ENCODE peak calls at places on chromosomes 5 and 9, in eight cellular contexts. L is NCI-H146; B is T-helper 2 cell; F is CD4-positive, alpha-beta T cell; R is NCI-H1436; J is germinal center; C is globus pallidus; G is activated naive CD4-positive, alpha-beta T cell. Q is an unnamed sample.

GRCh38 chr5:167949435-167949834 is 342.0 kb upstream of the WWC1 start:
- DNase-seq in L (no peak), B (no peak), F (no peak), R (no peak), J (no peak), C (no peak), G (no peak), Q (no peak)

GRCh38 chr9:128718047-128718446 is 5.9 kb downstream of the ZDHHC12 start:
- DNase-seq in L (no peak), B (no peak), F (no peak), R (no peak), J (no peak), C (no peak), G (no peak), Q (no peak)

GRCh38 chr5:10453564-10453963 is 11.9 kb downstream of the ROPN1L start:
- DNase-seq in L (no peak), B (no peak), F (no peak), R (no peak), J (no peak), C (no peak), G (no peak), Q (no peak)

GRCh38 chr5:106766913-106767312 is 903.8 kb downstream of the EFNA5 start:
- DNase-seq in L (no peak), B (no peak), F (no peak), R (no peak), J (no peak), C (no peak), G (no peak), Q (no peak)

GRCh38 chr9:110926828-110927227 is 111.4 kb downstream of the LPAR1 start:
- DNase-seq in L (no peak), B (no peak), F (no peak), R (no peak), J (no peak), C (no peak), G (no peak), Q (no peak)

GRCh38 chr9:121634329-121634784 is 17.1 kb upstream of the DAB2IP start:
- DNase-seq in L (no peak), B (no peak), F (no peak), R (no peak), J (peak), C (no peak), G (no peak), Q (no peak)

GRCh38 chr5:142857405-142857804 is 87.2 kb downstream of the ARHGAP26 start:
- DNase-seq in L (no peak), B (no peak), F (no peak), R (no peak), J (no peak), C (no peak), G (no peak), Q (no peak)

GRCh38 chr5:124706729-124707361 is 39.6 kb downstream of the ZNF608 start:
- DNase-seq in L (peak), B (no peak), F (no peak), R (peak), J (no peak), C (no peak), G (no peak), Q (peak)

GRCh38 chr9:92949266-92949982 is 2.1 kb downstream of the FGD3 start:
- DNase-seq in L (no peak), B (no peak), F (no peak), R (no peak), J (no peak), C (no peak), G (no peak), Q (no peak)

GRCh38 chr9:98877211-98877730 is 66.4 kb upstream of the COL15A1 start:
- DNase-seq in L (peak), B (no peak), F (no peak), R (no peak), J (no peak), C (no peak), G (no peak), Q (no peak)

GRCh38 chr5:131814990-131815389 is 18.2 kb upstream of the FNIP1 start:
- DNase-seq in L (no peak), B (no peak), F (no peak), R (no peak), J (no peak), C (no peak), G (no peak), Q (peak)

GRCh38 chr9:98552306-98552705 is 156.4 kb downstream of the GABBR2 start:
- DNase-seq in L (no peak), B (no peak), F (no peak), R (no peak), J (no peak), C (no peak), G (no peak), Q (no peak)

GRCh38 chr9:16385590-16386578 is 484.6 kb downstream of the BNC2 start:
- DNase-seq in L (no peak), B (no peak), F (no peak), R (no peak), J (no peak), C (no peak), G (no peak), Q (no peak)

GRCh38 chr5:36576721-36577120 is 29.7 kb upstream of the SLC1A3 start:
- DNase-seq in L (no peak), B (no peak), F (no peak), R (no peak), J (no peak), C (no peak), G (no peak), Q (no peak)

GRCh38 chr9:114078781-114079156 is 669 bp upstream of the AMBP start:
- DNase-seq in L (no peak), B (no peak), F (no peak), R (no peak), J (no peak), C (no peak), G (no peak), Q (no peak)

GRCh38 chr9:3205421-3206095 is 320.2 kb downstream of the RFX3 start:
- DNase-seq in L (no peak), B (no peak), F (no peak), R (no peak), J (no peak), C (peak), G (no peak), Q (no peak)

GRCh38 chr5:95365302-95366095 is 25.7 kb upstream of the FAM81B start:
- DNase-seq in L (peak), B (no peak), F (no peak), R (no peak), J (no peak), C (no peak), G (no peak), Q (no peak)

GRCh38 chr9:132894343-132894742 is 15.6 kb downstream of the SPACA9 start:
- DNase-seq in L (no peak), B (no peak), F (no peak), R (no peak), J (no peak), C (no peak), G (no peak), Q (no peak)

GRCh38 chr5:119028575-119028974 is 40.2 kb upstream of the DTWD2 start:
- DNase-seq in L (no peak), B (no peak), F (no peak), R (no peak), J (no peak), C (no peak), G (no peak), Q (no peak)

GRCh38 chr5:136329791-136330190 is 35.6 kb downstream of the TRPC7 start:
- DNase-seq in L (no peak), B (no peak), F (no peak), R (no peak), J (no peak), C (no peak), G (no peak), Q (no peak)

GRCh38 chr5:33480876-33481275 is 40.1 kb downstream of the TARS1 start:
- DNase-seq in L (no peak), B (no peak), F (no peak), R (no peak), J (no peak), C (no peak), G (no peak), Q (no peak)

GRCh38 chr9:92911496-92912475 is 33.9 kb upstream of the ZNF484 start:
- DNase-seq in L (peak), B (no peak), F (no peak), R (peak), J (no peak), C (no peak), G (no peak), Q (peak)

GRCh38 chr5:99037668-99038067 is 108.9 kb upstream of the CHD1 start:
- DNase-seq in L (peak), B (peak), F (peak), R (no peak), J (no peak), C (no peak), G (peak), Q (no peak)

GRCh38 chr5:79069488-79070001 is at the start of the genes BHMT2 and DMGDH:
- DNase-seq in L (no peak), B (no peak), F (no peak), R (no peak), J (no peak), C (no peak), G (no peak), Q (no peak)

GRCh38 chr5:150487199-150488061 is 20.5 kb upstream of the NDST1 start:
- DNase-seq in L (peak), B (no peak), F (no peak), R (no peak), J (peak), C (peak), G (no peak), Q (peak)

GRCh38 chr9:136681945-136682699 is 5.1 kb downstream of the AGPAT2 start:
- DNase-seq in L (no peak), B (no peak), F (no peak), R (no peak), J (no peak), C (no peak), G (no peak), Q (no peak)

GRCh38 chr5:131509811-131510210 is 125.2 kb downstream of the RAPGEF6 start:
- DNase-seq in L (no peak), B (no peak), F (no peak), R (no peak), J (no peak), C (no peak), G (no peak), Q (no peak)

GRCh38 chr9:129566563-129567266 is 54.2 kb downstream of the C9orf50 start:
- DNase-seq in L (no peak), B (no peak), F (no peak), R (no peak), J (no peak), C (no peak), G (no peak), Q (no peak)

GRCh38 chr5:4142842-4143241 is 547.2 kb downstream of the IRX1 start:
- DNase-seq in L (no peak), B (no peak), F (no peak), R (no peak), J (no peak), C (no peak), G (no peak), Q (no peak)

GRCh38 chr5:179271821-179272325 is 73.4 kb downstream of the ADAMTS2 start:
- DNase-seq in L (no peak), B (no peak), F (no peak), R (no peak), J (no peak), C (no peak), G (no peak), Q (no peak)

GRCh38 chr5:168843277-168843997 is 264.3 kb upstream of the PANK3 start:
- DNase-seq in L (no peak), B (no peak), F (no peak), R (no peak), J (no peak), C (no peak), G (no peak), Q (no peak)

GRCh38 chr9:94872921-94873511 is 146.5 kb downstream of the AOPEP start:
- DNase-seq in L (no peak), B (no peak), F (no peak), R (no peak), J (no peak), C (no peak), G (no peak), Q (no peak)